ENCODE peak calls at places on chromosome X, in nine cellular contexts. One of them, this sample, is unnamed.

GRCh38 chrX:10841579-10841978 is 221.2 kb upstream of the MID1 start:
- DNase-seq in left ventricle myocardium inferior: no peak
- DNase-seq in breast epithelium: no peak
- DNase-seq in hepatocyte: no peak
- DNase-seq in tibial nerve: no peak
- DNase-seq in keratinocyte: no peak
- DNase-seq in PC-3: no peak
- DNase-seq in GM23338: no peak
- DNase-seq in left lung: no peak
- DNase-seq in this sample: no peak

GRCh38 chrX:119455264-119455663 is 13.0 kb upstream of the SLC25A5 start:
- DNase-seq in left lung: no peak
- DNase-seq in tibial nerve: no peak
- DNase-seq in GM23338: no peak
- DNase-seq in PC-3: peak; percentile 75
- DNase-seq in hepatocyte: peak; percentile 32
- DNase-seq in breast epithelium: no peak
- DNase-seq in left ventricle myocardium inferior: no peak
- DNase-seq in keratinocyte: peak; percentile 32
- DNase-seq in this sample: no peak

GRCh38 chrX:50088645-50089044 is 112.2 kb downstream of the AKAP4 start:
- DNase-seq in GM23338: no peak
- DNase-seq in keratinocyte: no peak
- DNase-seq in hepatocyte: no peak
- DNase-seq in tibial nerve: no peak
- DNase-seq in breast epithelium: no peak
- DNase-seq in left ventricle myocardium inferior: no peak
- DNase-seq in PC-3: no peak
- DNase-seq in left lung: no peak
- DNase-seq in this sample: no peak

GRCh38 chrX:14926471-14926870 is 53.2 kb downstream of the MOSPD2 start:
- DNase-seq in left lung: no peak
- DNase-seq in hepatocyte: no peak
- DNase-seq in PC-3: no peak
- DNase-seq in GM23338: no peak
- DNase-seq in keratinocyte: no peak
- DNase-seq in breast epithelium: no peak
- DNase-seq in tibial nerve: no peak
- DNase-seq in left ventricle myocardium inferior: no peak
- DNase-seq in this sample: no peak

GRCh38 chrX:23902419-23902818 is 5.3 kb downstream of the APOO start:
- DNase-seq in keratinocyte: peak; percentile 40
- DNase-seq in breast epithelium: no peak
- DNase-seq in PC-3: peak; percentile 84
- DNase-seq in tibial nerve: no peak
- DNase-seq in left ventricle myocardium inferior: no peak
- DNase-seq in GM23338: peak; percentile 58
- DNase-seq in left lung: no peak
- DNase-seq in hepatocyte: peak; percentile 78
- DNase-seq in this sample: no peak

GRCh38 chrX:27254663-27255062 is 208.5 kb downstream of the PPP4R3C start:
- DNase-seq in GM23338: no peak
- DNase-seq in breast epithelium: no peak
- DNase-seq in PC-3: no peak
- DNase-seq in left lung: no peak
- DNase-seq in tibial nerve: no peak
- DNase-seq in left ventricle myocardium inferior: no peak
- DNase-seq in hepatocyte: no peak
- DNase-seq in keratinocyte: no peak
- DNase-seq in this sample: no peak

GRCh38 chrX:40174594-40175415 is 77.0 kb upstream of the BCOR start:
- DNase-seq in tibial nerve: no peak
- DNase-seq in left lung: peak; percentile 43
- DNase-seq in PC-3: peak; percentile 52
- DNase-seq in left ventricle myocardium inferior: no peak
- DNase-seq in hepatocyte: peak; percentile 82
- DNase-seq in breast epithelium: no peak
- DNase-seq in GM23338: peak; percentile 56
- DNase-seq in keratinocyte: no peak
- DNase-seq in this sample: no peak

GRCh38 chrX:15107367-15107988 is 162.4 kb downstream of the ASB9 start:
- DNase-seq in keratinocyte: no peak
- DNase-seq in hepatocyte: no peak
- DNase-seq in left lung: no peak
- DNase-seq in breast epithelium: no peak
- DNase-seq in PC-3: no peak
- DNase-seq in left ventricle myocardium inferior: no peak
- DNase-seq in tibial nerve: no peak
- DNase-seq in GM23338: peak; percentile 12
- DNase-seq in this sample: no peak

GRCh38 chrX:19679787-19680186 is 164.5 kb upstream of the MAP3K15 start:
- DNase-seq in hepatocyte: no peak
- DNase-seq in left ventricle myocardium inferior: no peak
- DNase-seq in left lung: no peak
- DNase-seq in GM23338: no peak
- DNase-seq in PC-3: peak; percentile 16
- DNase-seq in breast epithelium: no peak
- DNase-seq in tibial nerve: no peak
- DNase-seq in keratinocyte: no peak
- DNase-seq in this sample: no peak

GRCh38 chrX:19677121-19677520 is 161.8 kb upstream of the MAP3K15 start:
- DNase-seq in hepatocyte: no peak
- DNase-seq in GM23338: no peak
- DNase-seq in keratinocyte: no peak
- DNase-seq in left ventricle myocardium inferior: no peak
- DNase-seq in PC-3: peak; percentile 56
- DNase-seq in left lung: no peak
- DNase-seq in breast epithelium: no peak
- DNase-seq in tibial nerve: no peak
- DNase-seq in this sample: no peak

GRCh38 chrX:19682712-19683331 is 167.5 kb upstream of the MAP3K15 start:
- DNase-seq in GM23338: peak; percentile 53
- DNase-seq in breast epithelium: peak; percentile 22
- DNase-seq in left ventricle myocardium inferior: peak; percentile 52
- DNase-seq in hepatocyte: peak; percentile 53
- DNase-seq in keratinocyte: no peak
- DNase-seq in tibial nerve: peak; percentile 28
- DNase-seq in PC-3: peak; percentile 32
- DNase-seq in left lung: peak; percentile 82
- DNase-seq in this sample: peak; percentile 8

GRCh38 chrX:19680580-19680979 is 165.3 kb upstream of the MAP3K15 start:
- DNase-seq in tibial nerve: no peak
- DNase-seq in left ventricle myocardium inferior: no peak
- DNase-seq in left lung: no peak
- DNase-seq in hepatocyte: no peak
- DNase-seq in keratinocyte: no peak
- DNase-seq in breast epithelium: no peak
- DNase-seq in GM23338: no peak
- DNase-seq in PC-3: no peak
- DNase-seq in this sample: no peak

DNA sequence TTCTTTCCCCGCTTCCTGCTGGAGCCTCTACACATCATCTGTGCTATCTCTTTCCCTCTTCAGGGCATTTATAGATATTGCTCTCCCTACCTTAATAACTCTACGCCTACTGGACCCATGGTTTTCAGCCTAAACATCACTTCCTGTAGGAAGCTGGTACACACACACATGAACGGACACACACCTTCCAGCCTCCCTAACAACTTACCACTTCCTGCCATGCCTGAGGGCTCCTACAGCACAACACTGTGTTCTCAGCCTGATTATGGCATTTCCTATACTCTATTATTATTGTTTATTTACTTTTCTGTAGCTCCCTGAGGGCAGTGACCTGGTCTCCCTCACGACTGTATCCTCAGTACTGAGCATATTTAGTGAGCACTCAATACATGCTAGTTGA is 163.6 kb upstream of the MAP3K15 start:
- DNase-seq in tibial nerve: no peak
- DNase-seq in left ventricle myocardium inferior: no peak
- DNase-seq in breast epithelium: no peak
- DNase-seq in left lung: no peak
- DNase-seq in keratinocyte: no peak
- DNase-seq in PC-3: peak; percentile 63
- DNase-seq in hepatocyte: no peak
- DNase-seq in GM23338: no peak
- DNase-seq in this sample: no peak
- H3K4me1 ChIP-seq in tibial nerve: peaks cover 5% of the 10 kb centered on the region
- H3K4me1 ChIP-seq in left ventricle myocardium inferior: no peaks in the 10 kb centered on the region
- H3K4me1 ChIP-seq in breast epithelium: no peaks in the 10 kb centered on the region
- H3K4me1 ChIP-seq in left lung: peaks cover 20% of the 10 kb centered on the region
- H3K4me1 ChIP-seq in keratinocyte: peaks cover 20% of the 10 kb centered on the region
- H3K4me1 ChIP-seq in PC-3: peaks cover 50% of the 10 kb centered on the region
- H3K4me1 ChIP-seq in hepatocyte: peaks cover 5% of the 10 kb centered on the region
- H3K4me1 ChIP-seq in GM23338: peaks cover 7% of the 10 kb centered on the region
- H3K4me1 ChIP-seq in this sample: no peaks in the 10 kb centered on the region

GRCh38 chrX:131262738-131263679 is 26.1 kb downstream of the IGSF1 start:
- DNase-seq in hepatocyte: peak; percentile 29
- DNase-seq in PC-3: peak; percentile 47
- DNase-seq in keratinocyte: no peak
- DNase-seq in left lung: no peak
- DNase-seq in GM23338: peak; percentile 69
- DNase-seq in tibial nerve: no peak
- DNase-seq in left ventricle myocardium inferior: no peak
- DNase-seq in breast epithelium: no peak
- DNase-seq in this sample: no peak
- TF ChIP-seq CTCF in hepatocyte: peak; percentile 20
- TF ChIP-seq CTCF in PC-3: peak; percentile 60
- TF ChIP-seq CTCF in keratinocyte: peak; percentile 55
- TF ChIP-seq CTCF in left lung: no peak
- TF ChIP-seq CTCF in GM23338: peak; percentile 69
- TF ChIP-seq CTCF in tibial nerve: no peak
- TF ChIP-seq CTCF in left ventricle myocardium inferior: peak; percentile 14
- TF ChIP-seq CTCF in breast epithelium: no peak
- TF ChIP-seq CTCF in this sample: peak; percentile 11

DNA sequence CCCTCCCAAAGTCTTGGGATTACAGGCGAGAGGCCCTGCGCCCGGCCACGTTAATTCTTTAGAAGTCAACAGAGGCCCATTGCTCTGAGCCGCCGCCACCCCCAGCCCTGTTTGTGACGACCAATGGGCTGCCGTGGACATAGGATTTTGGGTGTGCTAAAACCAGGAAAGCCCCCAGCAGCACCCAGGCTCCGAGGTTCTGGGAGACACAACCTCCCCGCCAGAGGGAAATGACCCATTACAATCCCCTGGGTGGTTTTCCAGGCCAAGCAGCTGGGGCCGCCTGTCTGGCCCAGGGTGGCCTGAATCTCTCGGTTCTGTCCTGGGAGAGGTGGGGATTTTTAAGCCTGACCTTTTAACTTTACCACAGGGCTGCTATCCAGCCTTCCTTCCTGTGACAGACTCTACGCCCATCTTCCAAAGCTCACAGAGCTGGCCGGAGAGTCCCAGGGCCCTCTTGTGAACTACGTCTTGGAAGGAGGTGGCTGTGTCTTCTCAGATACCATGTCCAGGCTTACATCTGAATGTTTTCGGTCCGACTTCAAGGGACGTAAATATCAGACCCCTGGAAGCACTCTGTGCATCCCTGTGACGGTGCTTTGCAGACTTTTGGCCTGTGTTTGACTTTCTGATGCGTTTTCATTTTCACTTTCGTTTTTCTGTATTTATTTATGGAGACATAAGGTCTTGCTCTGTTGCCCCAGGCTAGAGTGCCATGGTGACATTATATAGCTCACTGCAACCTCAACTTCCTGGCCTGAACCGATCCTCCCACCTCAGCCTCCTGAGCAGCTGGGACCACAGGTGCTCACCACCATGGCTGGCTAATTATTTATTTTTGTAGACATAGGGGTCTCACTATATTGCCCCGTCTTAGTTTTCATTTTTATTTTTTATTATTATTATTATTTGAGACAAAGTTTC is 36.0 kb downstream of the P2RY8 start:
- DNase-seq in left ventricle myocardium inferior: no peak
- DNase-seq in hepatocyte: no peak
- DNase-seq in left lung: no peak
- DNase-seq in tibial nerve: no peak
- DNase-seq in PC-3: no peak
- DNase-seq in GM23338: no peak
- DNase-seq in breast epithelium: no peak
- DNase-seq in keratinocyte: no peak
- DNase-seq in this sample: no peak
- H3K36me3 ChIP-seq in left ventricle myocardium inferior: no peaks in the 10 kb centered on the region
- H3K36me3 ChIP-seq in hepatocyte: no peaks in the 10 kb centered on the region
- H3K36me3 ChIP-seq in left lung: no peaks in the 10 kb centered on the region
- H3K36me3 ChIP-seq in tibial nerve: no peaks in the 10 kb centered on the region
- H3K36me3 ChIP-seq in PC-3: no peaks in the 10 kb centered on the region
- H3K36me3 ChIP-seq in GM23338: no peaks in the 10 kb centered on the region
- H3K36me3 ChIP-seq in breast epithelium: no peaks in the 10 kb centered on the region
- H3K36me3 ChIP-seq in keratinocyte: no peaks in the 10 kb centered on the region
- H3K36me3 ChIP-seq in this sample: no peaks in the 10 kb centered on the region

GRCh38 chrX:150968862-150969720 is 14.0 kb upstream of the HMGB3 start:
- DNase-seq in left lung: no peak
- DNase-seq in hepatocyte: no peak
- DNase-seq in PC-3: no peak
- DNase-seq in left ventricle myocardium inferior: no peak
- DNase-seq in tibial nerve: no peak
- DNase-seq in keratinocyte: no peak
- DNase-seq in GM23338: peak; percentile 32
- DNase-seq in breast epithelium: no peak
- DNase-seq in this sample: no peak

GRCh38 chrX:150961631-150962030 is 21.5 kb upstream of the HMGB3 start:
- DNase-seq in keratinocyte: no peak
- DNase-seq in left ventricle myocardium inferior: no peak
- DNase-seq in hepatocyte: no peak
- DNase-seq in tibial nerve: no peak
- DNase-seq in PC-3: no peak
- DNase-seq in breast epithelium: no peak
- DNase-seq in GM23338: no peak
- DNase-seq in left lung: no peak
- DNase-seq in this sample: no peak

GRCh38 chrX:150966742-150967141 is 16.4 kb upstream of the HMGB3 start:
- DNase-seq in hepatocyte: no peak
- DNase-seq in keratinocyte: no peak
- DNase-seq in tibial nerve: no peak
- DNase-seq in left lung: no peak
- DNase-seq in GM23338: no peak
- DNase-seq in breast epithelium: no peak
- DNase-seq in PC-3: no peak
- DNase-seq in left ventricle myocardium inferior: no peak
- DNase-seq in this sample: no peak

GRCh38 chrX:150967786-150968185 is 15.3 kb upstream of the HMGB3 start:
- DNase-seq in left lung: no peak
- DNase-seq in hepatocyte: no peak
- DNase-seq in PC-3: no peak
- DNase-seq in left ventricle myocardium inferior: no peak
- DNase-seq in GM23338: no peak
- DNase-seq in breast epithelium: no peak
- DNase-seq in tibial nerve: no peak
- DNase-seq in keratinocyte: no peak
- DNase-seq in this sample: no peak

DNA sequence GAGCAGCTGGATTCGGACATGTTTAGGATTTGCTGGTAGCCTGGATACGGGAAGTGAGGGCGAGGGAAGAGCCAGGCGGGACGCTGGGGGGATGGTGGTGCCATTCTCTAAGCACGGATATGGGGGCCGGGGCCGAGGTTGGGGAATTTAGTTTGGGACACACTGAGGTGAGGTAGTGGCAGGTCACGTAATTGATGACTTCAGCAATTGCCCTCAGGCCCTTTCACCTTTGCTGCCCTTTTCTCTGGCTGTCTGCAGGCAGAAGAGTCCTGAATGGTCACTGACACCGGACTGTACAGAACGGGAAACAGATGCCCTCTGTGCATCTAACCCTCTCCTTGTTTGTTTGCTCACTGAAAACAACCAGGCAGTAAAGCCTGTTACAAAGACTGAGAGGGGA is 16.9 kb upstream of the HMGB3 start:
- DNase-seq in keratinocyte: no peak
- DNase-seq in tibial nerve: no peak
- DNase-seq in hepatocyte: no peak
- DNase-seq in PC-3: no peak
- DNase-seq in breast epithelium: no peak
- DNase-seq in left ventricle myocardium inferior: no peak
- DNase-seq in left lung: no peak
- DNase-seq in GM23338: no peak
- DNase-seq in this sample: no peak
- H3K4me1 ChIP-seq in keratinocyte: no peaks in the 10 kb centered on the region
- H3K4me1 ChIP-seq in tibial nerve: no peaks in the 10 kb centered on the region
- H3K4me1 ChIP-seq in hepatocyte: peaks cover 9% of the 10 kb centered on the region
- H3K4me1 ChIP-seq in PC-3: no peaks in the 10 kb centered on the region
- H3K4me1 ChIP-seq in breast epithelium: no peaks in the 10 kb centered on the region
- H3K4me1 ChIP-seq in left ventricle myocardium inferior: no peaks in the 10 kb centered on the region
- H3K4me1 ChIP-seq in left lung: no peaks in the 10 kb centered on the region
- H3K4me1 ChIP-seq in GM23338: no peaks in the 10 kb centered on the region
- H3K4me1 ChIP-seq in this sample: no peaks in the 10 kb centered on the region

This sample was measured in gastrocnemius medialis.